ENCODE peak calls at places on chromosomes 16 and 17, in eight cellular contexts. S is fibroblast of lung; F is colonic mucosa; E is suprapubic skin; C is psoas muscle; I is effector memory CD4-positive, alpha-beta T cell; H is PC-3; M is body of pancreas. B is an unnamed sample. For H3K4me1, the result is how much of the 10 kb centered on the place peaks cover.

GRCh38 chr17:61862975-61863800 is at the start of gene BRIP1:
- DNase-seq in S (peak), F (peak), E (peak), C (peak), I (peak), H (peak), M (peak), B (peak)

GRCh38 chr17:58312021-58312630 is 16.5 kb downstream of the TSPOAP1 start:
- DNase-seq in S (no peak), F (no peak), E (no peak), C (no peak), I (no peak), H (no peak), M (no peak), B (no peak)

GRCh38 chr17:44564429-44564828 is 7.1 kb downstream of the FZD2 start:
- DNase-seq in S (no peak), F (no peak), E (no peak), C (no peak), I (no peak), H (no peak), M (no peak), B (no peak)

GRCh38 chr16:15644306-15644961 is 1.5 kb upstream of the MARF1 start:
- DNase-seq in S (no peak), F (peak), E (no peak), C (no peak), I (no peak), H (peak), M (no peak), B (no peak)

GRCh38 chr17:82800885-82801284 is 38.9 kb downstream of the ZNF750 start:
- DNase-seq in S (no peak), F (no peak), E (no peak), C (no peak), I (no peak), H (no peak), M (no peak), B (no peak)

GRCh38 chr17:74012465-74012864 is 191.0 kb upstream of the RPL38 start:
- DNase-seq in S (no peak), F (no peak), E (no peak), C (no peak), I (no peak), H (no peak), M (no peak), B (no peak)

GRCh38 chr17:7293821-7294613 is 422 bp downstream of the YBX2 start:
- DNase-seq in S (no peak), F (peak), E (no peak), C (no peak), I (no peak), H (no peak), M (peak), B (no peak)

GRCh38 chr17:82917656-82918345 is 78.0 kb upstream of the ZNF750 start:
- DNase-seq in S (no peak), F (peak), E (no peak), C (no peak), I (no peak), H (peak), M (no peak), B (no peak)

GRCh38 chr16:23699100-23699499 is 13.9 kb downstream of the ERN2 start:
- DNase-seq in S (no peak), F (peak), E (no peak), C (no peak), I (no peak), H (peak), M (no peak), B (no peak)

GRCh38 chr16:65548470-65548869 is 426.6 kb upstream of the CDH11 start:
- DNase-seq in S (no peak), F (no peak), E (no peak), C (no peak), I (no peak), H (no peak), M (no peak), B (no peak)

GRCh38 chr17:17204041-17204591 is 2.0 kb downstream of the PLD6 start:
- DNase-seq in S (no peak), F (no peak), E (no peak), C (peak), I (no peak), H (no peak), M (peak), B (no peak)

GRCh38 chr17:80779961-80780380 is 211.7 kb upstream of the CHMP6 start:
- DNase-seq in S (peak), F (no peak), E (peak), C (no peak), I (no peak), H (no peak), M (peak), B (no peak)

GRCh38 chr17:81004336-81005015 is 12.8 kb downstream of the CHMP6 start:
- DNase-seq in S (no peak), F (no peak), E (no peak), C (peak), I (no peak), H (no peak), M (no peak), B (no peak)

GRCh38 chr16:50781518-50781917 is 39.6 kb downstream of the CYLD start:
- DNase-seq in S (no peak), F (no peak), E (no peak), C (no peak), I (no peak), H (no peak), M (no peak), B (no peak)

GRCh38 chr16:49859139-49859947 is 3.4 kb upstream of the ZNF423 start:
- DNase-seq in S (no peak), F (peak), E (peak), C (peak), I (no peak), H (no peak), M (peak), B (no peak)

GRCh38 chr17:48540213-48540612 is 4.7 kb downstream of the HOXB2 start:
- DNase-seq in S (peak), F (no peak), E (no peak), C (no peak), I (no peak), H (no peak), M (no peak), B (no peak)

GRCh38 chr17:2056221-2057129 is 1.6 kb downstream of the HIC1 start:
- DNase-seq in S (peak), F (no peak), E (no peak), C (peak), I (no peak), H (no peak), M (peak), B (no peak)

GRCh38 chr16:23355106-23355670 is 53.1 kb downstream of the SCNN1B start:
- DNase-seq in S (no peak), F (no peak), E (no peak), C (no peak), I (no peak), H (no peak), M (no peak), B (no peak)

GRCh38 chr17:14200354-14200753 is 36.3 kb downstream of the CDRT15 start:
- DNase-seq in S (no peak), F (no peak), E (no peak), C (no peak), I (no peak), H (no peak), M (no peak), B (no peak)
- H3K4me1 ChIP-seq in S (under half), F (under half), E (under half), C (under half), I (half or more), H (under half), M (under half), B (under half)

GRCh38 chr17:4900231-4901107 is 1.1 kb downstream of the C17orf107 start:
- DNase-seq in S (no peak), F (peak), E (no peak), C (peak), I (peak), H (no peak), M (no peak), B (no peak)
- H3K27ac ChIP-seq in S (no peak), F (no peak), E (no peak), C (no peak), I (peak), H (no peak), M (no peak), B (no peak)

GRCh38 chr17:35868791-35869190 is at the start of gene HEATR9:
- DNase-seq in S (no peak), F (no peak), E (no peak), C (no peak), I (no peak), H (no peak), M (no peak), B (no peak)

GRCh38 chr17:35866356-35866950 is 2.2 kb downstream of the HEATR9 start:
- DNase-seq in S (no peak), F (no peak), E (no peak), C (no peak), I (no peak), H (peak), M (no peak), B (no peak)

GRCh38 chr17:35864853-35865252 is 3.8 kb downstream of the HEATR9 start:
- DNase-seq in S (no peak), F (no peak), E (no peak), C (no peak), I (no peak), H (no peak), M (no peak), B (no peak)

GRCh38 chr17:35871415-35871814 is 2.7 kb upstream of the HEATR9 start:
- DNase-seq in S (no peak), F (no peak), E (no peak), C (no peak), I (no peak), H (no peak), M (no peak), B (peak)

GRCh38 chr17:35865412-35866355 is 3.0 kb downstream of the HEATR9 start:
- DNase-seq in S (peak), F (no peak), E (no peak), C (no peak), I (no peak), H (peak), M (no peak), B (no peak)
- H3K4me1 ChIP-seq in S (under half), F (under half), E (under half), C (under half), I (under half), H (under half), M (under half), B (under half)

GRCh38 chr16:886802-887731 is 83.7 kb downstream of the LMF1 start:
- DNase-seq in S (no peak), F (no peak), E (no peak), C (peak), I (no peak), H (no peak), M (no peak), B (no peak)
- H3K27ac ChIP-seq in S (no peak), F (no peak), E (no peak), C (no peak), I (no peak), H (no peak), M (no peak), B (no peak)

DNA sequence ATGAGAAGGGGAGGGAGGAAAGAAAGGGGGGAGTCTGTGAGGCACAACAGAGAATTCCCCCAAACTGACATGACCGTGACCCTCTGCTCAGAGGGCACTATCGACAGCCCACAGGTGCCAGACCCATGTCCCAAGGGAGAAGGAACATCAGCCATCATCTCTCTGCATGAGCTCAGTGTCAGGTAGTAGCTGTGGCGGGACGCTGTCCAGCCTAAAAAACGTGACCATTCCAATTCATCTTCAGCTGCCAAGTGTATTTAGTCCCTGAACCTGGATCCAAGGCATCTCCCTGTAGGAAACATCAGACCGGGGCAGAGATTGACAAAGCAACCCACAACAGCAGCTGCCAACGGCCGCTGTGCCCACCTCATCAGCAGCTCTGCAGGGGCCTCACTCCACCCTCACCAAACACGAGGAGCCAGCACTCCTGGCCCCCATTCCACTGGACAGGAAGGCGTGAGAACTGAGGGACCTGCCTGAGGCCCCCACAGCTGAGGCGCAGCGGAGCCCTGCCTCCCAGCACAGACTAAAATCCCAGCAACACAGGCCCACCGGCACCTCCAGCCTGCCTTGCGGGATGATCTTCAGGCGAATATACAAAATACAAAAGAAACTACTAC is 8.6 kb downstream of the TAF1C start:
- DNase-seq in S (no peak), F (no peak), E (no peak), C (no peak), I (no peak), H (no peak), M (no peak), B (no peak)
- H3K4me1 ChIP-seq in S (under half), F (under half), E (under half), C (under half), I (under half), H (under half), M (under half), B (under half)

GRCh38 chr16:68737730-68738590 is 868 bp downstream of the CDH1 start:
- DNase-seq in S (no peak), F (peak), E (no peak), C (no peak), I (no peak), H (peak), M (peak), B (no peak)
- H3K27ac ChIP-seq in S (no peak), F (peak), E (peak), C (no peak), I (no peak), H (peak), M (peak), B (no peak)

GRCh38 chr16:57283214-57283955 is 1.1 kb downstream of the PLLP start:
- DNase-seq in S (no peak), F (peak), E (no peak), C (no peak), I (no peak), H (no peak), M (peak), B (no peak)
- H3K4me1 ChIP-seq in S (under half), F (under half), E (under half), C (under half), I (under half), H (under half), M (half or more), B (under half)

B was measured in iPS DF 6.9.